ENCODE peak calls at places on chromosomes 7 and 10, in seven cellular contexts. One of them, this sample, is unnamed.

GRCh38 chr7:37182011-37182478 is 266.6 kb downstream of the ELMO1 start:
- DNase-seq in GM12878: peak; percentile 27
- DNase-seq in K562: peak; percentile 70
- DNase-seq in suprapubic skin: peak; percentile 87
- DNase-seq in stomach: peak; percentile 83
- DNase-seq in transverse colon: peak; percentile 80
- DNase-seq in sigmoid colon: peak; percentile 87
- DNase-seq in this sample: no peak

GRCh38 chr7:119783799-119784198 is 489.2 kb upstream of the KCND2 start:
- DNase-seq in transverse colon: no peak
- DNase-seq in K562: no peak
- DNase-seq in GM12878: no peak
- DNase-seq in stomach: peak; percentile 25
- DNase-seq in suprapubic skin: no peak
- DNase-seq in sigmoid colon: no peak
- DNase-seq in this sample: no peak

GRCh38 chr7:120805636-120806388 is 52.1 kb downstream of the TSPAN12 start:
- DNase-seq in K562: peak; percentile 81
- DNase-seq in sigmoid colon: no peak
- DNase-seq in GM12878: peak; percentile 53
- DNase-seq in transverse colon: peak; percentile 59
- DNase-seq in stomach: peak; percentile 52
- DNase-seq in suprapubic skin: no peak
- DNase-seq in this sample: no peak

GRCh38 chr10:131418686-131419085 is 107.2 kb upstream of the TCERG1L start:
- DNase-seq in suprapubic skin: no peak
- DNase-seq in transverse colon: no peak
- DNase-seq in stomach: no peak
- DNase-seq in K562: no peak
- DNase-seq in sigmoid colon: no peak
- DNase-seq in GM12878: no peak
- DNase-seq in this sample: no peak

GRCh38 chr7:67937717-67938191 is 941.1 kb downstream of the TYW1 start:
- DNase-seq in suprapubic skin: no peak
- DNase-seq in sigmoid colon: no peak
- DNase-seq in stomach: no peak
- DNase-seq in GM12878: no peak
- DNase-seq in K562: no peak
- DNase-seq in transverse colon: no peak
- DNase-seq in this sample: no peak

GRCh38 chr10:70296406-70296899 is 12.6 kb upstream of the NPFFR1 start:
- DNase-seq in suprapubic skin: peak; percentile 90
- DNase-seq in transverse colon: peak; percentile 66
- DNase-seq in K562: peak; percentile 82
- DNase-seq in sigmoid colon: peak; percentile 95
- DNase-seq in stomach: peak; percentile 71
- DNase-seq in GM12878: no peak
- DNase-seq in this sample: peak; percentile 93

GRCh38 chr10:132458595-132459251 is 61.7 kb downstream of the PWWP2B start:
- DNase-seq in K562: peak; percentile 61
- DNase-seq in suprapubic skin: no peak
- DNase-seq in stomach: peak; percentile 71
- DNase-seq in GM12878: no peak
- DNase-seq in sigmoid colon: no peak
- DNase-seq in transverse colon: peak; percentile 88
- DNase-seq in this sample: no peak

GRCh38 chr10:62851449-62851848 is 35.3 kb upstream of the EGR2 start:
- DNase-seq in sigmoid colon: no peak
- DNase-seq in K562: no peak
- DNase-seq in transverse colon: peak; percentile 10
- DNase-seq in stomach: no peak
- DNase-seq in suprapubic skin: no peak
- DNase-seq in GM12878: no peak
- DNase-seq in this sample: no peak

GRCh38 chr7:82388138-82388537 is 55.4 kb downstream of the CACNA2D1 start:
- DNase-seq in suprapubic skin: no peak
- DNase-seq in stomach: no peak
- DNase-seq in transverse colon: no peak
- DNase-seq in sigmoid colon: no peak
- DNase-seq in GM12878: no peak
- DNase-seq in K562: no peak
- DNase-seq in this sample: no peak

GRCh38 chr7:88289505-88290129 is 17.1 kb downstream of the STEAP4 start:
- DNase-seq in stomach: no peak
- DNase-seq in transverse colon: no peak
- DNase-seq in sigmoid colon: no peak
- DNase-seq in suprapubic skin: no peak
- DNase-seq in GM12878: no peak
- DNase-seq in K562: no peak
- DNase-seq in this sample: no peak

GRCh38 chr7:2158331-2159175 is 74.2 kb downstream of the MAD1L1 start:
- DNase-seq in suprapubic skin: peak; percentile 67
- DNase-seq in K562: no peak
- DNase-seq in stomach: no peak
- DNase-seq in GM12878: no peak
- DNase-seq in transverse colon: peak; percentile 4
- DNase-seq in sigmoid colon: peak; percentile 49
- DNase-seq in this sample: no peak

GRCh38 chr10:75234017-75234682 is 1.6 kb downstream of the COMTD1 start:
- DNase-seq in K562: peak; percentile 100
- DNase-seq in transverse colon: peak; percentile 99
- DNase-seq in GM12878: peak; percentile 78
- DNase-seq in sigmoid colon: peak; percentile 96
- DNase-seq in suprapubic skin: peak; percentile 98
- DNase-seq in stomach: peak; percentile 99
- DNase-seq in this sample: peak; percentile 98

GRCh38 chr10:31678573-31679122 is 250.0 kb downstream of the ARHGAP12 start:
- DNase-seq in suprapubic skin: no peak
- DNase-seq in transverse colon: no peak
- DNase-seq in sigmoid colon: no peak
- DNase-seq in stomach: no peak
- DNase-seq in K562: no peak
- DNase-seq in GM12878: no peak
- DNase-seq in this sample: no peak

GRCh38 chr10:100307716-100308115 is 21.2 kb upstream of the BLOC1S2 start:
- DNase-seq in stomach: no peak
- DNase-seq in K562: no peak
- DNase-seq in sigmoid colon: no peak
- DNase-seq in transverse colon: no peak
- DNase-seq in suprapubic skin: no peak
- DNase-seq in GM12878: no peak
- DNase-seq in this sample: no peak

GRCh38 chr10:46042527-46042926 is 3.5 kb downstream of the MSMB start:
- DNase-seq in suprapubic skin: no peak
- DNase-seq in transverse colon: no peak
- DNase-seq in stomach: no peak
- DNase-seq in K562: no peak
- DNase-seq in sigmoid colon: no peak
- DNase-seq in GM12878: no peak
- DNase-seq in this sample: no peak

GRCh38 chr7:148058092-148058491 is 532.5 kb upstream of the C7orf33 start:
- DNase-seq in suprapubic skin: no peak
- DNase-seq in transverse colon: no peak
- DNase-seq in K562: no peak
- DNase-seq in sigmoid colon: no peak
- DNase-seq in GM12878: no peak
- DNase-seq in stomach: no peak
- DNase-seq in this sample: no peak

GRCh38 chr7:50679218-50680007 is 103.3 kb downstream of the GRB10 start:
- DNase-seq in K562: peak; percentile 21
- DNase-seq in transverse colon: no peak
- DNase-seq in GM12878: no peak
- DNase-seq in stomach: no peak
- DNase-seq in suprapubic skin: no peak
- DNase-seq in sigmoid colon: no peak
- DNase-seq in this sample: no peak

GRCh38 chr7:91089382-91089963 is 174.8 kb upstream of the FZD1 start:
- DNase-seq in transverse colon: no peak
- DNase-seq in sigmoid colon: no peak
- DNase-seq in K562: peak; percentile 38
- DNase-seq in stomach: no peak
- DNase-seq in suprapubic skin: no peak
- DNase-seq in GM12878: no peak
- DNase-seq in this sample: no peak

GRCh38 chr10:70232155-70232858 is 922 bp downstream of the PPA1 start:
- DNase-seq in suprapubic skin: no peak
- DNase-seq in stomach: peak; percentile 72
- DNase-seq in K562: peak; percentile 73
- DNase-seq in transverse colon: peak; percentile 77
- DNase-seq in GM12878: no peak
- DNase-seq in sigmoid colon: peak; percentile 80
- DNase-seq in this sample: peak; percentile 86

GRCh38 chr7:26856481-26856880 is 7.9 kb downstream of the SKAP2 start:
- DNase-seq in stomach: no peak
- DNase-seq in suprapubic skin: no peak
- DNase-seq in transverse colon: no peak
- DNase-seq in sigmoid colon: no peak
- DNase-seq in GM12878: no peak
- DNase-seq in K562: no peak
- DNase-seq in this sample: no peak

GRCh38 chr7:29106128-29106988 is 40.0 kb downstream of the CPVL start:
- DNase-seq in transverse colon: no peak
- DNase-seq in stomach: peak; percentile 33
- DNase-seq in sigmoid colon: no peak
- DNase-seq in GM12878: no peak
- DNase-seq in K562: no peak
- DNase-seq in suprapubic skin: no peak
- DNase-seq in this sample: no peak

GRCh38 chr7:33447980-33448379 is 318.6 kb downstream of the BBS9 start:
- DNase-seq in suprapubic skin: no peak
- DNase-seq in K562: no peak
- DNase-seq in transverse colon: no peak
- DNase-seq in GM12878: no peak
- DNase-seq in sigmoid colon: no peak
- DNase-seq in stomach: no peak
- DNase-seq in this sample: no peak

GRCh38 chr7:82050134-82050533 is 280.3 kb upstream of the HGF start:
- DNase-seq in sigmoid colon: no peak
- DNase-seq in transverse colon: no peak
- DNase-seq in K562: no peak
- DNase-seq in suprapubic skin: no peak
- DNase-seq in GM12878: no peak
- DNase-seq in stomach: no peak
- DNase-seq in this sample: no peak

DNA sequence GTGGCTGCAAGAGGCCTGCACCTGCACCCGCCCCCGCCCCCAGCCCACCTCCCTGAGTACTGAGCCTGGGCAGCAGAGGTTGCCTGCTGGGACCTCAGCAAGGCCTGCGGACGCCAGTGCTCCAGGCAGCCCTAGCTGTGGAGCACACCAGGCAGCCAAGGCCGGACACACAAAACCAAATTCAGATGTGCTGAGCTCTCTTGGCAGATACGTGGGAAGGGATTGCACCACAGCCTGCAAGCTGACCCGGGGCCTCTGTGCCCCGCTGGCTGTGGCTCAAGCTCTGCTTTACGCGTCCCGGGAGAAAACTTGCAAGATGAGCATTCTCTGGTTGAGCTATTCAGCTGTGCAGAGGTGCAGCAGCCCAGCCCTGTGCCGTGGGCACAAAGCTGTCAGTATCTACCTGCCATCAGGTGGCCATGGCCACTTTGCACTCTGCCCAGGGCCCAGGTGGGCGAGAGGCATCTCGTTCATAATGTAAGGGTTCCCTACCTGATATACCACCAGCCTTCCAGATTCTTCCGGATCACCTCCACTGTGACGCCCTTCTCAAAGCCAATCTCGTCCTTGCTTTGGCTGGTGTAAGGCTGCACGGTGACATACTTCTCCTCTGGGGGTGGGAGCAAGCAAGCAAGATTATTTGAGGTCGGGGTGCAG is 123.3 kb downstream of the NEURL1 start:
- DNase-seq in transverse colon: peak; percentile 52
- DNase-seq in GM12878: no peak
- DNase-seq in stomach: peak; percentile 38
- DNase-seq in K562: no peak
- DNase-seq in sigmoid colon: peak; percentile 91
- DNase-seq in suprapubic skin: peak; percentile 92
- DNase-seq in this sample: no peak
- TF ChIP-seq POLR2AphosphoS5 in transverse colon: peak; percentile 49
- TF ChIP-seq POLR2AphosphoS5 in GM12878: no peak
- TF ChIP-seq POLR2AphosphoS5 in stomach: peak; percentile 2
- TF ChIP-seq POLR2AphosphoS5 in K562: no peak
- TF ChIP-seq POLR2AphosphoS5 in sigmoid colon: no peak
- TF ChIP-seq POLR2AphosphoS5 in suprapubic skin: no peak
- TF ChIP-seq POLR2AphosphoS5 in this sample: peak; percentile 30

GRCh38 chr7:9502269-9502668 is 1068.9 kb downstream of the NXPH1 start:
- DNase-seq in K562: no peak
- DNase-seq in suprapubic skin: no peak
- DNase-seq in GM12878: no peak
- DNase-seq in sigmoid colon: no peak
- DNase-seq in transverse colon: no peak
- DNase-seq in stomach: no peak
- DNase-seq in this sample: no peak
- TF ChIP-seq EP300 in K562: no peak
- TF ChIP-seq EP300 in suprapubic skin: no peak
- TF ChIP-seq EP300 in GM12878: no peak
- TF ChIP-seq EP300 in sigmoid colon: no peak
- TF ChIP-seq EP300 in transverse colon: no peak
- TF ChIP-seq EP300 in stomach: no peak
- TF ChIP-seq EP300 in this sample: no peak

GRCh38 chr10:89019589-89020327 is 29.2 kb downstream of the FAS start:
- DNase-seq in sigmoid colon: no peak
- DNase-seq in stomach: no peak
- DNase-seq in suprapubic skin: no peak
- DNase-seq in transverse colon: no peak
- DNase-seq in K562: no peak
- DNase-seq in GM12878: no peak
- DNase-seq in this sample: no peak
- TF ChIP-seq POLR2AphosphoS5 in sigmoid colon: no peak
- TF ChIP-seq POLR2AphosphoS5 in stomach: no peak
- TF ChIP-seq POLR2AphosphoS5 in suprapubic skin: no peak
- TF ChIP-seq POLR2AphosphoS5 in transverse colon: no peak
- TF ChIP-seq POLR2AphosphoS5 in K562: no peak
- TF ChIP-seq POLR2AphosphoS5 in GM12878: no peak
- TF ChIP-seq POLR2AphosphoS5 in this sample: no peak

GRCh38 chr7:143426479-143427142 is 16.6 kb upstream of the TAS2R60 start:
- DNase-seq in sigmoid colon: no peak
- DNase-seq in K562: peak; percentile 89
- DNase-seq in suprapubic skin: no peak
- DNase-seq in transverse colon: no peak
- DNase-seq in stomach: no peak
- DNase-seq in GM12878: no peak
- DNase-seq in this sample: no peak

GRCh38 chr7:143434660-143435059 is 8.6 kb upstream of the TAS2R60 start:
- DNase-seq in K562: no peak
- DNase-seq in GM12878: no peak
- DNase-seq in stomach: no peak
- DNase-seq in sigmoid colon: no peak
- DNase-seq in transverse colon: peak; percentile 53
- DNase-seq in suprapubic skin: peak; percentile 90
- DNase-seq in this sample: no peak

GRCh38 chr7:143433759-143434158 is 9.5 kb upstream of the TAS2R60 start:
- DNase-seq in suprapubic skin: no peak
- DNase-seq in sigmoid colon: no peak
- DNase-seq in transverse colon: no peak
- DNase-seq in K562: no peak
- DNase-seq in stomach: no peak
- DNase-seq in GM12878: no peak
- DNase-seq in this sample: no peak

GRCh38 chr7:143431109-143431508 is 12.1 kb upstream of the TAS2R60 start:
- DNase-seq in K562: no peak
- DNase-seq in stomach: no peak
- DNase-seq in suprapubic skin: no peak
- DNase-seq in GM12878: no peak
- DNase-seq in transverse colon: no peak
- DNase-seq in sigmoid colon: no peak
- DNase-seq in this sample: no peak

GRCh38 chr7:143429770-143430698 is 13.2 kb upstream of the TAS2R60 start:
- DNase-seq in transverse colon: no peak
- DNase-seq in K562: no peak
- DNase-seq in GM12878: no peak
- DNase-seq in stomach: no peak
- DNase-seq in suprapubic skin: no peak
- DNase-seq in sigmoid colon: no peak
- DNase-seq in this sample: no peak
- TF ChIP-seq EP300 in transverse colon: no peak
- TF ChIP-seq EP300 in K562: no peak
- TF ChIP-seq EP300 in GM12878: no peak
- TF ChIP-seq EP300 in stomach: no peak
- TF ChIP-seq EP300 in suprapubic skin: no peak
- TF ChIP-seq EP300 in sigmoid colon: no peak
- TF ChIP-seq EP300 in this sample: no peak

This sample was measured in esophagus muscularis mucosa.